ENCODE peak calls at places on chromosome 17, in six cellular contexts. F is neuronal stem cell, N is IMR-90, B is H1, Q is trophoblast cell, T is mesenchymal stem cell. D is an unnamed sample.

GRCh38 chr17:47879028-47879585 is 16.9 kb upstream of the SP2 start:
- DNase-seq in F (no peak), N (peak; percentile 78), B (no peak), Q (no peak), T (peak; percentile 77), D (peak; percentile 29)

GRCh38 chr17:55652114-55652513 is 70.5 kb downstream of the TMEM100 start:
- DNase-seq in F (no peak), N (no peak), B (no peak), Q (no peak), T (no peak), D (no peak)

GRCh38 chr17:67659028-67659427 is 58.7 kb upstream of the NOL11 start:
- DNase-seq in F (no peak), N (no peak), B (no peak), Q (no peak), T (no peak), D (no peak)

GRCh38 chr17:49836111-49837030 is 11.5 kb downstream of the TAC4 start:
- DNase-seq in F (no peak), N (peak; percentile 68), B (no peak), Q (no peak), T (no peak), D (no peak)

GRCh38 chr17:78555741-78556401 is 21.3 kb downstream of the DNAH17 start:
- DNase-seq in F (no peak), N (no peak), B (no peak), Q (no peak), T (no peak), D (no peak)

GRCh38 chr17:44164476-44164875 is 6.0 kb upstream of the ASB16 start:
- DNase-seq in F (no peak), N (no peak), B (no peak), Q (no peak), T (no peak), D (no peak)

GRCh38 chr17:78903101-78903779 is at the start of gene CEP295NL:
- DNase-seq in F (peak; percentile 73), N (peak; percentile 63), B (no peak), Q (peak; percentile 80), T (peak; percentile 55), D (no peak)

GRCh38 chr17:16374129-16374528 is 6.8 kb upstream of the UBB start:
- DNase-seq in F (no peak), N (peak; percentile 75), B (no peak), Q (no peak), T (peak; percentile 63), D (no peak)

GRCh38 chr17:75535119-75535537 is 9.6 kb downstream of the LLGL2 start:
- DNase-seq in F (no peak), N (no peak), B (no peak), Q (no peak), T (no peak), D (no peak)

GRCh38 chr17:79518330-79519151 is 92.3 kb downstream of the RBFOX3 start:
- DNase-seq in F (no peak), N (no peak), B (no peak), Q (no peak), T (no peak), D (no peak)

GRCh38 chr17:56598471-56598870 is 5.0 kb downstream of the NOG start:
- DNase-seq in F (no peak), N (peak; percentile 65), B (no peak), Q (no peak), T (peak; percentile 45), D (no peak)

GRCh38 chr17:57968456-57968855 is 13.2 kb upstream of the CUEDC1 start:
- DNase-seq in F (no peak), N (no peak), B (no peak), Q (no peak), T (no peak), D (no peak)

GRCh38 chr17:10992097-10992496 is 154.2 kb upstream of the PIRT start:
- DNase-seq in F (no peak), N (no peak), B (no peak), Q (no peak), T (no peak), D (no peak)

GRCh38 chr17:79951361-79952264 is 84.1 kb downstream of the TBC1D16 start:
- DNase-seq in F (no peak), N (peak; percentile 89), B (no peak), Q (peak; percentile 4), T (peak; percentile 96), D (peak; percentile 54)

GRCh38 chr17:78343433-78344201 is 16.3 kb downstream of the SOCS3 start:
- DNase-seq in F (no peak), N (no peak), B (no peak), Q (peak; percentile 80), T (no peak), D (peak; percentile 59)

GRCh38 chr17:67156269-67157199 is 88.5 kb downstream of the HELZ start:
- DNase-seq in F (no peak), N (peak; percentile 14), B (no peak), Q (no peak), T (no peak), D (no peak)

GRCh38 chr17:63431618-63431938 is 14.5 kb downstream of the CYB561 start:
- DNase-seq in F (no peak), N (no peak), B (no peak), Q (no peak), T (no peak), D (no peak)

GRCh38 chr17:7238418-7239090 is 703 bp downstream of the PHF23 start:
- DNase-seq in F (no peak), N (no peak), B (no peak), Q (no peak), T (no peak), D (peak; percentile 58)

GRCh38 chr17:66855204-66855603 is 20.3 kb downstream of the CACNG5 start:
- DNase-seq in F (no peak), N (no peak), B (peak; percentile 54), Q (no peak), T (no peak), D (peak; percentile 71)

GRCh38 chr17:40218006-40218739 is 931 bp upstream of the WIPF2 start:
- DNase-seq in F (no peak), N (no peak), B (no peak), Q (no peak), T (no peak), D (no peak)

GRCh38 chr17:11488407-11488806 is 109.9 kb upstream of the DNAH9 start:
- DNase-seq in F (no peak), N (no peak), B (no peak), Q (no peak), T (no peak), D (no peak)

GRCh38 chr17:66652840-66653507 is 181.9 kb upstream of the CACNG5 start:
- DNase-seq in F (no peak), N (peak; percentile 74), B (no peak), Q (no peak), T (peak; percentile 59), D (no peak)

GRCh38 chr17:15343749-15344148 is 2.4 kb upstream of the TEKT3 start:
- DNase-seq in F (no peak), N (peak; percentile 75), B (no peak), Q (peak; percentile 42), T (peak; percentile 56), D (no peak)
- H2AFZ ChIP-seq in F (no peak overlapping the region), N (peak overlapping the region; percentile 26), B (no peak overlapping the region), Q (no peak overlapping the region), T (no peak overlapping the region), D (no peak overlapping the region)

GRCh38 chr17:73773702-73774101 is 129.5 kb upstream of the SDK2 start:
- DNase-seq in F (no peak), N (no peak), B (no peak), Q (no peak), T (no peak), D (no peak)
- H3K9ac ChIP-seq in F (no peak overlapping the region), N (no peak overlapping the region), B (no peak overlapping the region), Q (no peak overlapping the region), T (no peak overlapping the region), D (no peak overlapping the region)

GRCh38 chr17:76957600-76958464 is 89.6 kb downstream of the MGAT5B start:
- DNase-seq in F (no peak), N (peak; percentile 21), B (no peak), Q (no peak), T (no peak), D (peak; percentile 36)

GRCh38 chr17:76953926-76954325 is 85.7 kb downstream of the MGAT5B start:
- DNase-seq in F (no peak), N (no peak), B (no peak), Q (no peak), T (no peak), D (no peak)

GRCh38 chr17:76958974-76959373 is 90.8 kb downstream of the MGAT5B start:
- DNase-seq in F (no peak), N (no peak), B (no peak), Q (no peak), T (no peak), D (no peak)

GRCh38 chr17:76955191-76955590 is 87.0 kb downstream of the MGAT5B start:
- DNase-seq in F (no peak), N (no peak), B (no peak), Q (no peak), T (no peak), D (peak; percentile 38)

DNA sequence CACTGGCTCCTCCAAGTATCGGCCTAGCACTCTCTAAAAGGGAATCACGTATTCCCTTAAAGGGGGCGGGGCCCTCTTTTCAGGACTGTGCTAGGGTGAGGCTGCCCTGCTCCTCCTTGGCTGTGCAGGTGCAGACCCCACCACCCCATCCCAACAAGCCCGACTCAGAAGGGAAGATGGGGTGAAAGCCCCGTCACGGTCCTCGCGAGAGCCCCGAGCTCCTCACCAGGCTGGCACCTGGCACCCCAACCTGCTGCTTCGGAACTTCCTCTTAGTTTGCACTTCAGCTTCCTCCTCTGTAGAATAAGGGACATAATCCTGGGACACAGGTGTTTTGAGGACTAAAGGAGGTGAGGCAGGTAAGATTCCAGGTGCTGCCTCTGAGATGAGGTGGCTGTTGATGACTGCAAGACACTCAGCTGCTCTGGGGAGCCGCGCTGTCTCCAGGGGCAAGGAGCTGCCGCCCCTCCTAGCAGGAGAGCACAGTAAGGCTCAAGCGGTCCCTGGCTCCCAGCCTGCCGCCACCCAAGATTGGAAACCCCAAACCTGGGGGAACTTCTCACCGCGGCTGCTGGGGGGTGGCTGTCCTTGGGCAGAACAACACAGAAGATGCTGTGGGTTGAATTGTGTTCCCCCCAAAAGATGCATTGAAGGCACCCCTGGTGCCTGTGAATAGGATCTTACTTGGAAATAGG is 88.8 kb downstream of the MGAT5B start:
- DNase-seq in F (no peak), N (no peak), B (no peak), Q (no peak), T (no peak), D (no peak)
- H4K91ac ChIP-seq in F (no peak overlapping the region), N (no peak overlapping the region), B (no peak overlapping the region), Q (no peak overlapping the region), T (no peak overlapping the region), D (no peak overlapping the region)

GRCh38 chr17:41369023-41369422 is 590 bp downstream of the KRT33B start:
- DNase-seq in F (no peak), N (no peak), B (no peak), Q (no peak), T (no peak), D (no peak)

GRCh38 chr17:41363881-41364280 is 5.7 kb downstream of the KRT33B start:
- DNase-seq in F (no peak), N (no peak), B (no peak), Q (peak; percentile 19), T (no peak), D (no peak)

GRCh38 chr17:41367426-41368075 is 2.1 kb downstream of the KRT33B start:
- DNase-seq in F (no peak), N (peak; percentile 69), B (no peak), Q (peak; percentile 28), T (peak; percentile 60), D (no peak)

GRCh38 chr17:41366070-41366469 is 3.5 kb downstream of the KRT33B start:
- DNase-seq in F (no peak), N (no peak), B (no peak), Q (no peak), T (no peak), D (no peak)

DNA sequence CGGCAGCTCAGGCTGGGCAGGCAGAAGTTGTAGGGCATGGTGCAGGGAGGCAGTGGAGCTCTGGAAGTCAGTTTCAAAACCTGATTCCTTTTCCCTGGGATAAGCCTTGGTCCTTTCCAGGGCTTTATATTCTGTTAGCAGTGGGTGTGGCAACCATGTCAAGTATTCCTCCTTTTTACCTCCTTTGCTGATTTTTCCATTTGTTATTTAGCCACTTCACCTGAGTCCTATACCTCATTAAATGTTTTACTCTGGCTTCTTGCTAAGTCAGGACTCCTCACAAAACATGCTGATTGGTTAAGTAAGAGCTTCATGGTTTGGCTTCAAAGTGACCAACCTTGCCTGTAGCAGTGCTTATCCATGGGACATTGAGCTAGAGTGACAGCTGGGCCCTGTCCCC is at the start of gene KRT33B:
- DNase-seq in F (no peak), N (no peak), B (no peak), Q (no peak), T (no peak), D (no peak)
- H2AFZ ChIP-seq in F (no peak within 1 kb of the TSS), N (no peak within 1 kb of the TSS), B (no peak within 1 kb of the TSS), Q (no peak within 1 kb of the TSS), T (no peak within 1 kb of the TSS), D (no peak within 1 kb of the TSS)

D was measured in H9.